ENCODE peak calls at places on chromosome 22, in ten cellular contexts. One of them, this sample, is unnamed.
A peak's percentile ranks its signal among the peaks of the same experiment; 100 is the strongest.

GRCh38 chr22:29938285-29938693 is 55.3 kb downstream of the MTMR3 start:
- DNase-seq in fibroblast of villous mesenchyme: no peak
- DNase-seq in choroid plexus epithelial cell: peak; percentile 27
- DNase-seq in foreskin fibroblast: no peak
- DNase-seq in endothelial cell: no peak
- DNase-seq in brain microvascular endothelial cell: no peak
- DNase-seq in RWPE1: no peak
- DNase-seq in progenitor cell of endocrine pancreas: no peak
- DNase-seq in HCT116: no peak
- DNase-seq in AG09309: no peak
- DNase-seq in this sample: no peak

GRCh38 chr22:24951942-24952836 is at the start of gene KIAA1671:
- DNase-seq in choroid plexus epithelial cell: peak; percentile 62
- DNase-seq in AG09309: no peak
- DNase-seq in foreskin fibroblast: peak; percentile 32
- DNase-seq in progenitor cell of endocrine pancreas: peak; percentile 98
- DNase-seq in brain microvascular endothelial cell: peak; percentile 39
- DNase-seq in RWPE1: peak; percentile 88
- DNase-seq in HCT116: peak; percentile 53
- DNase-seq in endothelial cell: peak; percentile 96
- DNase-seq in fibroblast of villous mesenchyme: peak; percentile 66
- DNase-seq in this sample: peak; percentile 89

GRCh38 chr22:21014202-21015050 is 539 bp upstream of the P2RX6 start:
- DNase-seq in endothelial cell: peak; percentile 88
- DNase-seq in foreskin fibroblast: peak; percentile 90
- DNase-seq in progenitor cell of endocrine pancreas: peak; percentile 85
- DNase-seq in choroid plexus epithelial cell: peak; percentile 94
- DNase-seq in HCT116: peak; percentile 70
- DNase-seq in RWPE1: peak; percentile 85
- DNase-seq in AG09309: peak; percentile 46
- DNase-seq in brain microvascular endothelial cell: peak; percentile 90
- DNase-seq in fibroblast of villous mesenchyme: peak; percentile 94
- DNase-seq in this sample: peak; percentile 92

GRCh38 chr22:30325065-30325720 is 1.5 kb downstream of the TBC1D10A start:
- DNase-seq in endothelial cell: no peak
- DNase-seq in choroid plexus epithelial cell: peak; percentile 82
- DNase-seq in RWPE1: peak; percentile 77
- DNase-seq in AG09309: peak; percentile 68
- DNase-seq in foreskin fibroblast: peak; percentile 79
- DNase-seq in HCT116: no peak
- DNase-seq in progenitor cell of endocrine pancreas: no peak
- DNase-seq in brain microvascular endothelial cell: peak; percentile 77
- DNase-seq in fibroblast of villous mesenchyme: peak; percentile 97
- DNase-seq in this sample: peak; percentile 73

GRCh38 chr22:36818010-36818642 is 1.3 kb upstream of the PVALB start:
- DNase-seq in choroid plexus epithelial cell: no peak
- DNase-seq in progenitor cell of endocrine pancreas: no peak
- DNase-seq in foreskin fibroblast: no peak
- DNase-seq in AG09309: no peak
- DNase-seq in brain microvascular endothelial cell: no peak
- DNase-seq in RWPE1: peak; percentile 17
- DNase-seq in HCT116: no peak
- DNase-seq in fibroblast of villous mesenchyme: no peak
- DNase-seq in endothelial cell: no peak
- DNase-seq in this sample: no peak

GRCh38 chr22:41969110-41969646 is at the start of gene SEPTIN3:
- DNase-seq in foreskin fibroblast: no peak
- DNase-seq in HCT116: no peak
- DNase-seq in choroid plexus epithelial cell: no peak
- DNase-seq in progenitor cell of endocrine pancreas: no peak
- DNase-seq in RWPE1: no peak
- DNase-seq in endothelial cell: no peak
- DNase-seq in brain microvascular endothelial cell: no peak
- DNase-seq in fibroblast of villous mesenchyme: no peak
- DNase-seq in AG09309: no peak
- DNase-seq in this sample: no peak

GRCh38 chr22:19679476-19680099 is 34.7 kb upstream of the SEPTIN5 start:
- DNase-seq in progenitor cell of endocrine pancreas: no peak
- DNase-seq in brain microvascular endothelial cell: no peak
- DNase-seq in endothelial cell: peak; percentile 69
- DNase-seq in HCT116: no peak
- DNase-seq in foreskin fibroblast: no peak
- DNase-seq in RWPE1: no peak
- DNase-seq in AG09309: no peak
- DNase-seq in fibroblast of villous mesenchyme: peak; percentile 18
- DNase-seq in choroid plexus epithelial cell: no peak
- DNase-seq in this sample: peak; percentile 36

GRCh38 chr22:16824718-16825687 is at the start of gene XKR3:
- DNase-seq in endothelial cell: no peak
- DNase-seq in foreskin fibroblast: no peak
- DNase-seq in HCT116: no peak
- DNase-seq in AG09309: no peak
- DNase-seq in RWPE1: peak; percentile 5
- DNase-seq in brain microvascular endothelial cell: no peak
- DNase-seq in choroid plexus epithelial cell: no peak
- DNase-seq in progenitor cell of endocrine pancreas: no peak
- DNase-seq in fibroblast of villous mesenchyme: no peak
- DNase-seq in this sample: no peak

GRCh38 chr22:34055525-34056200 is 135.4 kb upstream of the LARGE1 start:
- DNase-seq in brain microvascular endothelial cell: no peak
- DNase-seq in RWPE1: no peak
- DNase-seq in AG09309: no peak
- DNase-seq in endothelial cell: no peak
- DNase-seq in progenitor cell of endocrine pancreas: peak; percentile 12
- DNase-seq in foreskin fibroblast: no peak
- DNase-seq in fibroblast of villous mesenchyme: no peak
- DNase-seq in choroid plexus epithelial cell: no peak
- DNase-seq in HCT116: no peak
- DNase-seq in this sample: no peak
- TF ChIP-seq CTCF in brain microvascular endothelial cell: no peak
- TF ChIP-seq CTCF in RWPE1: no peak
- TF ChIP-seq CTCF in AG09309: no peak
- TF ChIP-seq CTCF in endothelial cell: no peak
- TF ChIP-seq CTCF in progenitor cell of endocrine pancreas: peak; percentile 46
- TF ChIP-seq CTCF in foreskin fibroblast: no peak
- TF ChIP-seq CTCF in fibroblast of villous mesenchyme: no peak
- TF ChIP-seq CTCF in choroid plexus epithelial cell: no peak
- TF ChIP-seq CTCF in HCT116: no peak
- TF ChIP-seq CTCF in this sample: no peak

DNA sequence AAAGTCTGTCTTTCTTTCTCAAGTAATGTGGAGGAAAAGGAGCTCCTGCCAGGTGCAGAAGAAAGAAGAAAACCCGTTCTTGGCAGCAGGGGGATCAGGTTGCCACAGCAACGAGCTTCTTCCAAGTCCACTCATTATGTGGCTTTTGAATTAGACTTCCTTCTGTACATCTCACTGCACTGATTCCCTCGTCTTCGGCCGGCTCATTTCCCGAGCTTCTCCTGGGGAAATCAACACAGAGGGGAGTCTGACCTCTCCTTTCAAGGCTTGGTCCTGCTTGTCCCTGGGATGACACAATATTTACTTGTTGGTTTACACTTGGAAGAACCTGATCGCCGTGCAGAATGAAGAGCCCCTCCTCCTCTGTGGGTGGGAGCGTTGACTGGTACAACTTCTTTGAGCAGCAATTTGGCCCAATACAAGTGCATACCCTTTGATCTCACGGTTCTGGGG is 35.3 kb downstream of the MCHR1 start:
- DNase-seq in RWPE1: no peak
- DNase-seq in fibroblast of villous mesenchyme: no peak
- DNase-seq in choroid plexus epithelial cell: peak; percentile 83
- DNase-seq in brain microvascular endothelial cell: peak; percentile 34
- DNase-seq in HCT116: no peak
- DNase-seq in AG09309: no peak
- DNase-seq in endothelial cell: no peak
- DNase-seq in foreskin fibroblast: no peak
- DNase-seq in progenitor cell of endocrine pancreas: no peak
- DNase-seq in this sample: no peak
- TF ChIP-seq CTCF in RWPE1: no peak
- TF ChIP-seq CTCF in fibroblast of villous mesenchyme: no peak
- TF ChIP-seq CTCF in choroid plexus epithelial cell: no peak
- TF ChIP-seq CTCF in brain microvascular endothelial cell: peak; percentile 22
- TF ChIP-seq CTCF in HCT116: no peak
- TF ChIP-seq CTCF in AG09309: no peak
- TF ChIP-seq CTCF in endothelial cell: no peak
- TF ChIP-seq CTCF in foreskin fibroblast: no peak
- TF ChIP-seq CTCF in progenitor cell of endocrine pancreas: no peak
- TF ChIP-seq CTCF in this sample: no peak

DNA sequence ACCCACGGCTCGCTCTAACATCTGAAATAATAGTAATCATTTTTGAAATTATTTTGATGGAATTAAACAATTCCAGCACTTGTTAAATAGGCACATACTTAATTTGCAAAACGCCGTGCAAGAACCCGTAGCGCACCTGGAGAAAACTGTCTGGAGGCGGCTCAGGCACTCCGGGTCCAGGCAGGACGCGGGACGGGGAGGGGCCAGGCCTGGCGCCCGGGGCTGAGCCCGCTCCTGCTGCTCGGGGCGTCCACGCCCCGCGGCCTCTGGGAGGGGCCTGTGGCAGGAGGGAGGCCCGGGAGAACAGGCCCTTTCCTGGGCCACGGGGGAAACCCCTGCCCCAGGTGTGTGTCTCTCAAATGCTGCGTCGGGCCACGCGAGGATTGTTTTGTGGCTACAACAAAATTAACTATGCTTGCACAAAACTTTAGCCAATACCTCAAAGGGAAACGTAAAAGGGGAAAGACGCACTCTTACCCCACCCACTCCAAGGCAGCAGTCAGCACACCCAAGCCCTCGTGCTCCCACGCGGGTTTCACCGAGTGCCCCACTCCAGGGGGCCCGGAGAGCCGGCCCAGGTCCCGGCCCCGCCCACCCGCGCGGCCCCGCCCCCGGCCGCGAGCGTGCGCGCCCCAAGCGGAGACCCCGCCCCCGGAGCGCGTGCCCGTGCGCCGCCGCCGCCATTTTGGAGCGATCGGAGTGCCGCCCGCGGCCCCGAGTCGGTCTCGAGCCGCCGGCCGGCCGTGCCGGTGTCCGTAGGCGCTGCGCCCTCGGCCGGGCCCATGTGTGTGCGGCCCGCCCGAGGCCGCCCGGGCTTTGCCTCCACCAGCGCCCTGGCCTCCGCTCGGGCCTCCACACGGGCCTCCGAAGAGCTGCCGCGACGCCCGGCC is at the start of gene PPP6R2:
- DNase-seq in fibroblast of villous mesenchyme: peak; percentile 69
- DNase-seq in progenitor cell of endocrine pancreas: peak; percentile 78
- DNase-seq in choroid plexus epithelial cell: peak; percentile 76
- DNase-seq in AG09309: no peak
- DNase-seq in foreskin fibroblast: peak; percentile 71
- DNase-seq in RWPE1: peak; percentile 63
- DNase-seq in brain microvascular endothelial cell: peak; percentile 47
- DNase-seq in HCT116: no peak
- DNase-seq in endothelial cell: peak; percentile 89
- DNase-seq in this sample: peak; percentile 85
- TF ChIP-seq CTCF in fibroblast of villous mesenchyme: no peak
- TF ChIP-seq CTCF in progenitor cell of endocrine pancreas: no peak
- TF ChIP-seq CTCF in choroid plexus epithelial cell: no peak
- TF ChIP-seq CTCF in AG09309: no peak
- TF ChIP-seq CTCF in foreskin fibroblast: no peak
- TF ChIP-seq CTCF in RWPE1: peak; percentile 70
- TF ChIP-seq CTCF in brain microvascular endothelial cell: no peak
- TF ChIP-seq CTCF in HCT116: no peak
- TF ChIP-seq CTCF in endothelial cell: peak; percentile 32
- TF ChIP-seq CTCF in this sample: peak; percentile 45

GRCh38 chr22:35327690-35328471 is 28.2 kb downstream of the TOM1 start:
- DNase-seq in foreskin fibroblast: no peak
- DNase-seq in progenitor cell of endocrine pancreas: no peak
- DNase-seq in HCT116: no peak
- DNase-seq in brain microvascular endothelial cell: no peak
- DNase-seq in fibroblast of villous mesenchyme: no peak
- DNase-seq in RWPE1: no peak
- DNase-seq in endothelial cell: no peak
- DNase-seq in AG09309: no peak
- DNase-seq in choroid plexus epithelial cell: no peak
- DNase-seq in this sample: no peak

GRCh38 chr22:35326854-35327562 is 27.3 kb downstream of the TOM1 start:
- DNase-seq in choroid plexus epithelial cell: no peak
- DNase-seq in brain microvascular endothelial cell: no peak
- DNase-seq in RWPE1: no peak
- DNase-seq in progenitor cell of endocrine pancreas: no peak
- DNase-seq in AG09309: no peak
- DNase-seq in endothelial cell: no peak
- DNase-seq in fibroblast of villous mesenchyme: no peak
- DNase-seq in foreskin fibroblast: no peak
- DNase-seq in HCT116: no peak
- DNase-seq in this sample: no peak

GRCh38 chr22:35328472-35328885 is 28.8 kb downstream of the TOM1 start:
- DNase-seq in choroid plexus epithelial cell: no peak
- DNase-seq in RWPE1: no peak
- DNase-seq in AG09309: no peak
- DNase-seq in fibroblast of villous mesenchyme: no peak
- DNase-seq in endothelial cell: no peak
- DNase-seq in progenitor cell of endocrine pancreas: no peak
- DNase-seq in HCT116: no peak
- DNase-seq in brain microvascular endothelial cell: no peak
- DNase-seq in foreskin fibroblast: no peak
- DNase-seq in this sample: peak; percentile 88

GRCh38 chr22:35330258-35330861 is 30.7 kb downstream of the TOM1 start:
- DNase-seq in RWPE1: peak; percentile 49
- DNase-seq in AG09309: no peak
- DNase-seq in progenitor cell of endocrine pancreas: no peak
- DNase-seq in brain microvascular endothelial cell: peak; percentile 65
- DNase-seq in endothelial cell: no peak
- DNase-seq in HCT116: no peak
- DNase-seq in fibroblast of villous mesenchyme: peak; percentile 97
- DNase-seq in choroid plexus epithelial cell: peak; percentile 87
- DNase-seq in foreskin fibroblast: peak; percentile 88
- DNase-seq in this sample: peak; percentile 82

DNA sequence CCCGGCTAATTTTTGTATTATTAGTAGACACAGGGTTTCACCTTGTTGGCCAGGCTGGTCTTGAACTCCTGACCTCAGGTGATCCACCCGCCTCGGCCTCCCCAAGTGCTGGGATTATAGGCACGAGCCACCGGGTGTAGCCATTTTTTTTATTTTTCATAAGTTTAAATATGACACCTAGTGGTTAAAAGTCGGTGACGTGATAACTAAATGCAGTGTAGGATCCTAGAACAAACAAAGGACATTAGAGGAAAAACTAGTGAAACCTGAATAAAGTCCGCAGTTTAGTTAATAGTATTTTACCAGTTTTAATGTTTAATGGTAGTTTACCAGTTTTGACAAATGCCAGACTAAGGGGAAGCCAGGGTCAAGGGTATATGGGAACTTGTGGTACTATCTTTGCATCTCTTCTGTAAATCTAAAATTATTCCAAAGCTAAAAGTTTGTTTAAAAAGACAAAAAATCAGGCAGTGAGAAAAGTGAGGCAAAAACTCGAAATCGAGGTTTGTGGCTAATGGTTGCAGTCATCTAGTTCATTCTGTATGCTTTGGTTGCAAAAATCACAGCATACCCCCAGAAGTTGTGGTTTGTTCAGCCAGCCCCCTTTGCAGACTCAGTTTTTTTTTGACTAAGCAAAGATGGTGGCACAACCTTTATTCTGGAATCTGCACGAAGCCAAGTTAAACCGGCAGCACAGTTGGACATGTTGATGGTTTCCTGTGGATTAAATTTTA is 29.6 kb downstream of the TOM1 start:
- DNase-seq in choroid plexus epithelial cell: no peak
- DNase-seq in AG09309: no peak
- DNase-seq in endothelial cell: no peak
- DNase-seq in RWPE1: no peak
- DNase-seq in brain microvascular endothelial cell: no peak
- DNase-seq in fibroblast of villous mesenchyme: no peak
- DNase-seq in HCT116: no peak
- DNase-seq in foreskin fibroblast: no peak
- DNase-seq in progenitor cell of endocrine pancreas: no peak
- DNase-seq in this sample: no peak
- TF ChIP-seq CTCF in choroid plexus epithelial cell: no peak
- TF ChIP-seq CTCF in AG09309: no peak
- TF ChIP-seq CTCF in endothelial cell: no peak
- TF ChIP-seq CTCF in RWPE1: no peak
- TF ChIP-seq CTCF in brain microvascular endothelial cell: no peak
- TF ChIP-seq CTCF in fibroblast of villous mesenchyme: no peak
- TF ChIP-seq CTCF in HCT116: no peak
- TF ChIP-seq CTCF in foreskin fibroblast: no peak
- TF ChIP-seq CTCF in progenitor cell of endocrine pancreas: no peak
- TF ChIP-seq CTCF in this sample: peak; percentile 2

This sample was measured in adrenal gland.